ENCODE peak calls at places on chromosomes 2 and 18, in four cellular contexts. Z is IMR-90, V is K562, Q is testis. I is an unnamed sample.

GRCh38 chr2:23636412-23636811 is 251.4 kb downstream of the KLHL29 start:
- DNase-seq in Z (peak; percentile 27), V (peak; percentile 49), Q (peak; percentile 25), I (no peak)

GRCh38 chr2:203225423-203226039 is 13.3 kb upstream of the CYP20A1 start:
- DNase-seq in Z (peak; percentile 21), V (no peak), Q (no peak), I (no peak)

GRCh38 chr2:208000701-208001395 is 24.5 kb downstream of the PLEKHM3 start:
- DNase-seq in Z (peak; percentile 72), V (no peak), Q (no peak), I (no peak)

GRCh38 chr2:150491430-150491829 is 4.0 kb upstream of the RND3 start:
- DNase-seq in Z (no peak), V (no peak), Q (no peak), I (no peak)

GRCh38 chr18:8615397-8616025 is 6.3 kb downstream of the RAB12 start:
- DNase-seq in Z (peak; percentile 97), V (peak; percentile 69), Q (peak; percentile 31), I (no peak)

GRCh38 chr2:57878573-57878910 is 168.1 kb upstream of the VRK2 start:
- DNase-seq in Z (no peak), V (no peak), Q (no peak), I (no peak)

GRCh38 chr2:176652300-176653182 is 383.3 kb downstream of the MTX2 start:
- DNase-seq in Z (peak; percentile 54), V (peak; percentile 66), Q (peak; percentile 36), I (no peak)

GRCh38 chr18:54964741-54965140 is 5.5 kb upstream of the CCDC68 start:
- DNase-seq in Z (peak; percentile 29), V (no peak), Q (no peak), I (no peak)

GRCh38 chr2:203687161-203687560 is 19.3 kb upstream of the CD28 start:
- DNase-seq in Z (peak; percentile 31), V (no peak), Q (no peak), I (no peak)

GRCh38 chr2:71940695-71941094 is 207.0 kb downstream of the CYP26B1 start:
- DNase-seq in Z (no peak), V (no peak), Q (no peak), I (peak; percentile 5)

GRCh38 chr2:112941753-112942653 is 31.0 kb downstream of the IL37 start:
- DNase-seq in Z (peak; percentile 76), V (peak; percentile 70), Q (peak; percentile 91), I (peak; percentile 37)

GRCh38 chr2:148927010-148927409 is 52.0 kb downstream of the KIF5C start:
- DNase-seq in Z (no peak), V (peak; percentile 57), Q (peak; percentile 41), I (peak; percentile 45)

GRCh38 chr2:70083344-70084156 is 3.7 kb upstream of the PCBP1 start:
- DNase-seq in Z (peak; percentile 70), V (no peak), Q (no peak), I (no peak)

GRCh38 chr18:23433360-23433759 is 19.7 kb upstream of the RIOK3 start:
- DNase-seq in Z (no peak), V (peak; percentile 82), Q (no peak), I (peak; percentile 49)

GRCh38 chr2:226583715-226584114 is 215.9 kb downstream of the IRS1 start:
- DNase-seq in Z (peak; percentile 89), V (no peak), Q (no peak), I (no peak)

GRCh38 chr2:138949517-138949916 is 169.3 kb upstream of the NXPH2 start:
- DNase-seq in Z (no peak), V (no peak), Q (no peak), I (no peak)

GRCh38 chr2:40032650-40033319 is 253.7 kb upstream of the THUMPD2 start:
- DNase-seq in Z (peak; percentile 92), V (no peak), Q (no peak), I (no peak)

DNA sequence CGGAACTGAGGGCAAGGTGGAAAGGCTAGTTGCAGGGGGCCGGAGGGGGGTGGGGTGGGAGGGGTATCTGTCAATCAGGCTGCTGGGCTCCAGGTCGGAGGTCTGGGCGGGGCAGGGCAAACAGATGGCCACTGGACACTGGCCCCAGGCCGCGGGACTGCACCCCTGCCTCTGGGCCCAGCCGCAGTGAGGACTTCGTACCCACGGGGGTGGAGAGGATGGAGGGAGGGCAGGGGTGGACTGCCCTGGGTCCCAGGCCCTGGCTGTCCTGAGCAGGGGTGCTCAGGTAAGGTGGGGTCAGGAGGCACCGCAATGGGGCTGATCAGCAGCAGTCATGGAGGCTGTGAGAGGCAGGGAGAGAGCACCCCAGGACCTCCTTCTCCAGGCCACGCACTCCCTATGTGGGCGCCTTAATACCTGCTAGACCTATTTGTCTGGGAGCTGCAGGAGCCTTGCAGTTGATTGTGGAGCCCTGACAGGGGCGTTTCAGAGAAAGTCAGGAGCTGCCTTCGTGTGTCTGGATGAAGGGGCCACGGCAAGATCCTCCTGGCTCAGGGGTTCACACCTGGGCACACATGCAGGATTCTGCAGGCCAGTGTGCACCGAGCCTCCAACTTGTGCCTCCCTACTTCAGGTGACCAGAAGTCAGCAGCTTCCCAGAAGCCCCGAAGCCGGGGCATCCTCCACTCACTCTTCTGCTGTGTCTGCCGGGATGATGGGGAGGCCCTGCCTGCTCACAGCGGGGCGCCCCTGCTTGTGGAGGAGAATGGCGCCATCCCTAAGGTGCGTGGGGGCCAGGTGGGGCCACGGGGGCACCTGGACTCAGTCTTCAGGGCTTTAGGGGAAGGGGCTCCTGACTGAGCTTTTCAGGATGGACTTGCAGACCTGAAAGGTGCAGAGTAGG is 1.5 kb downstream of the CTDSP1 start:
- DNase-seq in Z (no peak), V (peak; percentile 61), Q (no peak), I (peak; percentile 44)
- TF ChIP-seq POLR2A in Z (no peak), V (no peak), Q (no peak), I (no peak)

DNA sequence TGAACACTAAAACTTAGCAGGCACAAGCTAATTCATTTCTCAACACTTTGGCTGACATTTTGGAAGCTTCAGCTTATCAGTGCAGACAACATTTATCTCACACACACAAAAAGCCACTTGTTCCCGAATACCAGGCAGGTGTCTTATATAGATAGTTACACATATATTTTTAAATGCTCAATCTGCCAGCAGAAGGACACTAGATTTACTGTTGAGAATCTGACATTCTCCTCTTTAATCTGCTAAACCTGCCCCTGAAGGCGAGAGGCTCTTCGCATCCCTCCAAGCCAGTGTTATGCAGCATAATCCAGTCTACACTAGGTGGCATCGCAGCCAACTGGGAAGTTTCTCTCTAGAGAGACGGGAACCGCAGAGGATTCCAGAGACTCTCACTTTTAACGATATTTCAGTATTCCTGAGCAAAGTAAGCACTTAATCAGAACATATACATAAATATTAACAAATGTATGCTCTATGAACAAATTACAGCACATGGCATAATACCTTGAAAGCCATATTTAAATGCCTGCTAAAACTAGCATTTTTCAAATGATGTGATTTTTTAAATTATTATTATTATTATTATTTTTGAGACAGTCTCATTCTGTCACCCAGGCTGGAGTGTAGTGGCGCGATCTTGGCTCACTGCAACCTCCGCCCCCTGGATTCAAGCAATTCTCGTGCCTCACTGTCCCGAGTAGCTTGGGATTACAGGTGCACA is 90.2 kb upstream of the SCG2 start:
- DNase-seq in Z (peak; percentile 67), V (peak; percentile 30), Q (peak; percentile 51), I (peak; percentile 21)
- TF ChIP-seq CTCF in Z (peak; percentile 80), V (peak; percentile 45), Q (no peak), I (peak; percentile 30)

GRCh38 chr2:19346983-19347618 is 11.3 kb downstream of the OSR1 start:
- DNase-seq in Z (no peak), V (no peak), Q (no peak), I (no peak)

GRCh38 chr2:19349911-19350677 is 8.3 kb downstream of the OSR1 start:
- DNase-seq in Z (no peak), V (peak; percentile 65), Q (peak; percentile 74), I (no peak)

GRCh38 chr2:19350678-19351401 is 7.6 kb downstream of the OSR1 start:
- DNase-seq in Z (no peak), V (no peak), Q (no peak), I (no peak)

GRCh38 chr2:19348692-19349091 is 9.7 kb downstream of the OSR1 start:
- DNase-seq in Z (no peak), V (no peak), Q (no peak), I (no peak)

GRCh38 chr2:19347619-19348562 is 10.5 kb downstream of the OSR1 start:
- DNase-seq in Z (peak; percentile 98), V (peak; percentile 96), Q (peak; percentile 99), I (peak; percentile 93)
- TF ChIP-seq POLR2A in Z (peak; percentile 94), V (peak; percentile 98), Q (peak; percentile 80), I (peak; percentile 64)

GRCh38 chr2:28392297-28393114 is at the start of gene FOSL2:
- DNase-seq in Z (peak; percentile 100), V (peak; percentile 93), Q (peak; percentile 97), I (peak; percentile 98)

GRCh38 chr2:28393115-28393836 is 618 bp downstream of the FOSL2 start:
- DNase-seq in Z (peak; percentile 68), V (peak; percentile 60), Q (peak; percentile 53), I (peak; percentile 88)

GRCh38 chr2:28390857-28391563 is 1.6 kb upstream of the FOSL2 start:
- DNase-seq in Z (no peak), V (no peak), Q (peak; percentile 84), I (peak; percentile 89)

GRCh38 chr2:28390241-28390856 is 2.3 kb upstream of the FOSL2 start:
- DNase-seq in Z (peak; percentile 91), V (peak; percentile 44), Q (peak; percentile 88), I (peak; percentile 92)

DNA sequence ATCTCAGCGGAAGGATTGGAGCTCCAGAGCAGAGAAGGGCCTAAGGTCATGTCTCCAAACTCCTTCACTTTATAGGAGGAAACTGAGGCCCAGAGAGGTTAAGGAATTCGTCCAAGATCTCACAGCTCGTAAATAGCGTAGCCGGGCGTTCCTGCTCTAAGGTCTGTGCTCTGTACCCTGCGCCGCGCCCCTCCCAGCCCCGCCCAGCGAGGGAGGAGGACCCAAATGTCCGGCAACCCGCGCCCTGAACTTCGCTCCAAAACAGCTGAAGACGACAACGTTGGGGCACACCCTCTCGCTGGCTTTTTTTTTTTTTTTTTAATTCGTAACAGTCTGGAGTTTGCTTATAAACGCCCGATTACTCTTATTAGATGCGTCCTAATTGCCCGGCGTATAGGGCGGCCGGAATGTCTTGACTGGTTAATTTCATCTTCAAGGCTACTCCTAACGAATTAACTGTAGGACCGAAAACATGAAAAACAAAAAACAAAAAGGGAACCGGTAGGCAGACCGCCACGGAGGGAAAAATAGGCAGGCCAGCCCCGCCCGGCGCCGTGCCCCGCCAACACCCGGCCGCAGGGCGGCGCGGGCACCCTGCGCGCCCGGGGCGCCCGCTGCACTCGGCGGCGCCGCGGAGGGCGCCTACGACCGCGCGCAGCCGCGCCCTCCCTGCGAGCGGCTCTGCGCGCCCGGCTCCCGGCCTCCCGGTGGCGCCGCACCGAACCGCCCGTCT is 928 bp upstream of the FOSL2 start:
- DNase-seq in Z (peak; percentile 79), V (peak; percentile 67), Q (peak; percentile 94), I (peak; percentile 97)
- TF ChIP-seq CTCF in Z (peak; percentile 24), V (no peak), Q (no peak), I (peak; percentile 10)

DNA sequence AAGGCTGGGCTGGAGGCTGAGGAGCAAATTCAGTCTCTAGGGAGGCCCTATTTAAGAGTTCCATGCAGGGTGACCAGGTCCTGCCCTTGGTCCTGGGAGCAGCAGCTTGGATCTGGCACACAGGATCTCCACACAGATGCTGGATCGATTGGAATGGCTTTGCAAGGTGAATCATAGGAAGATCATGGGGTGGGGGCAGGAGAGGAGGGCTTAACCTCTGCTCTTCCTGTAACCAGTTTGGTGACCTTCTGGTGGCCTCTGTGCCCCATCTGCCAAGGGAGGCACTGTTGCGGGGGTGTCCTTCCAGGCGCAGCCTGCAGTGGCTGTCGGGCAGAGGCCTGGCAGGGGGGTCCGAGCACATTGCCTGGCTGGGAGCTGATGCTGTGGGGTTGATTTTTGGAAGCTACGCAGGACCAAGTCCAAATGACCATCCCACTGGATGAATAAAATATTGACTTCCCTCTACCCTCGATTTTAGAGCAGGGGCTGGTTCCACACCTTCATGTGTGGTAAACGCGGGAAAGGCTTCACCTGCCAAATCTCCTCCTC is 79.7 kb downstream of the EDAR start:
- DNase-seq in Z (no peak), V (no peak), Q (peak; percentile 2), I (no peak)
- TF ChIP-seq POLR2A in Z (no peak), V (no peak), Q (no peak), I (no peak)

GRCh38 chr2:39013871-39014270 is 107.0 kb downstream of the SOS1 start:
- DNase-seq in Z (no peak), V (no peak), Q (no peak), I (no peak)
- TF ChIP-seq CTCF in Z (no peak), V (no peak), Q (no peak), I (no peak)

I was measured in heart left ventricle.